ENCODE peak calls at places on chromosome 1, in six cellular contexts. Y, F, K, B, A and R are unnamed samples.

GRCh38 chr1:145730900-145731299 is 11.6 kb downstream of the CD160 start:
- DNase-seq in Y (no peak), F (no peak), K (no peak), B (no peak), A (no peak), R (no peak)

GRCh38 chr1:24294757-24295371 is 24.3 kb upstream of the GRHL3 start:
- DNase-seq in Y (no peak), F (peak), K (no peak), B (peak), A (no peak), R (peak)

GRCh38 chr1:190436615-190437014 is 41.0 kb downstream of the BRINP3 start:
- DNase-seq in Y (no peak), F (no peak), K (peak), B (no peak), A (no peak), R (peak)

GRCh38 chr1:104593418-104594187 is 843.9 kb downstream of the AMY1C start:
- DNase-seq in Y (no peak), F (no peak), K (no peak), B (no peak), A (no peak), R (no peak)

GRCh38 chr1:101144868-101145808 is 91.7 kb upstream of the S1PR1 start:
- DNase-seq in Y (no peak), F (no peak), K (no peak), B (no peak), A (no peak), R (no peak)

GRCh38 chr1:103460496-103460895 is 65.0 kb upstream of the RNPC3 start:
- DNase-seq in Y (no peak), F (no peak), K (no peak), B (no peak), A (no peak), R (no peak)

GRCh38 chr1:222897527-222898190 is 82.8 kb downstream of the DISP1 start:
- DNase-seq in Y (no peak), F (no peak), K (peak), B (no peak), A (no peak), R (no peak)

GRCh38 chr1:19357299-19357698 is 45.2 kb downstream of the SLC66A1 start:
- DNase-seq in Y (no peak), F (no peak), K (no peak), B (no peak), A (no peak), R (no peak)

GRCh38 chr1:59707216-59707615 is 107.5 kb upstream of the HOOK1 start:
- DNase-seq in Y (no peak), F (peak), K (peak), B (no peak), A (no peak), R (no peak)

GRCh38 chr1:208551609-208552008 is 307.4 kb upstream of the PLXNA2 start:
- DNase-seq in Y (no peak), F (no peak), K (no peak), B (no peak), A (no peak), R (no peak)